ENCODE peak calls at places on chromosomes 4 and X, in ten cellular contexts. One of them, this sample, is unnamed.

GRCh38 chr4:96352051-96352517 is 512.2 kb downstream of the PDHA2 start:
- DNase-seq in germinal center: no peak
- DNase-seq in GM04504: no peak
- DNase-seq in psoas muscle: no peak
- DNase-seq in NCI-H1092: no peak
- DNase-seq in LoVo: no peak
- DNase-seq in NCI-H69: peak
- DNase-seq in neural progenitor cell: peak
- DNase-seq in kidney tubule cell: peak
- DNase-seq in activated CD4-positive, alpha-beta T cell treated with anti-CD3 and anti-CD28 coated beads for 36 hours: peak
- DNase-seq in this sample: no peak

GRCh38 chrX:15973299-15973698 is 118.7 kb upstream of the AP1S2 start:
- DNase-seq in NCI-H69: peak
- DNase-seq in neural progenitor cell: peak
- DNase-seq in NCI-H1092: no peak
- DNase-seq in LoVo: no peak
- DNase-seq in psoas muscle: no peak
- DNase-seq in germinal center: no peak
- DNase-seq in GM04504: peak
- DNase-seq in activated CD4-positive, alpha-beta T cell treated with anti-CD3 and anti-CD28 coated beads for 36 hours: peak
- DNase-seq in kidney tubule cell: peak
- DNase-seq in this sample: peak

GRCh38 chr4:141246683-141247429 is 26.2 kb downstream of the ZNF330 start:
- DNase-seq in activated CD4-positive, alpha-beta T cell treated with anti-CD3 and anti-CD28 coated beads for 36 hours: no peak
- DNase-seq in LoVo: no peak
- DNase-seq in psoas muscle: no peak
- DNase-seq in NCI-H1092: no peak
- DNase-seq in NCI-H69: no peak
- DNase-seq in neural progenitor cell: no peak
- DNase-seq in kidney tubule cell: peak
- DNase-seq in GM04504: no peak
- DNase-seq in germinal center: no peak
- DNase-seq in this sample: no peak

GRCh38 chrX:67784712-67785111 is 240.9 kb downstream of the AR start:
- DNase-seq in kidney tubule cell: no peak
- DNase-seq in psoas muscle: no peak
- DNase-seq in activated CD4-positive, alpha-beta T cell treated with anti-CD3 and anti-CD28 coated beads for 36 hours: no peak
- DNase-seq in NCI-H1092: no peak
- DNase-seq in neural progenitor cell: no peak
- DNase-seq in germinal center: no peak
- DNase-seq in LoVo: no peak
- DNase-seq in GM04504: no peak
- DNase-seq in NCI-H69: no peak
- DNase-seq in this sample: no peak

GRCh38 chrX:17859609-17860178 is 1.4 kb downstream of the RAI2 start:
- DNase-seq in activated CD4-positive, alpha-beta T cell treated with anti-CD3 and anti-CD28 coated beads for 36 hours: peak
- DNase-seq in neural progenitor cell: peak
- DNase-seq in LoVo: no peak
- DNase-seq in kidney tubule cell: no peak
- DNase-seq in psoas muscle: no peak
- DNase-seq in germinal center: no peak
- DNase-seq in GM04504: no peak
- DNase-seq in NCI-H1092: no peak
- DNase-seq in NCI-H69: peak
- DNase-seq in this sample: peak

GRCh38 chr4:101515566-101515965 is 168.2 kb upstream of the PPP3CA start:
- DNase-seq in kidney tubule cell: no peak
- DNase-seq in NCI-H69: no peak
- DNase-seq in GM04504: no peak
- DNase-seq in NCI-H1092: no peak
- DNase-seq in germinal center: no peak
- DNase-seq in LoVo: no peak
- DNase-seq in neural progenitor cell: no peak
- DNase-seq in activated CD4-positive, alpha-beta T cell treated with anti-CD3 and anti-CD28 coated beads for 36 hours: no peak
- DNase-seq in psoas muscle: no peak
- DNase-seq in this sample: no peak

GRCh38 chrX:11648705-11649519 is 16.8 kb downstream of the ARHGAP6 start:
- DNase-seq in activated CD4-positive, alpha-beta T cell treated with anti-CD3 and anti-CD28 coated beads for 36 hours: no peak
- DNase-seq in LoVo: no peak
- DNase-seq in kidney tubule cell: peak
- DNase-seq in GM04504: no peak
- DNase-seq in neural progenitor cell: no peak
- DNase-seq in NCI-H69: no peak
- DNase-seq in germinal center: no peak
- DNase-seq in NCI-H1092: no peak
- DNase-seq in psoas muscle: no peak
- DNase-seq in this sample: no peak

GRCh38 chr4:153346563-153346962 is 2.1 kb downstream of the MND1 start:
- DNase-seq in NCI-H69: no peak
- DNase-seq in neural progenitor cell: peak
- DNase-seq in NCI-H1092: no peak
- DNase-seq in GM04504: no peak
- DNase-seq in psoas muscle: no peak
- DNase-seq in activated CD4-positive, alpha-beta T cell treated with anti-CD3 and anti-CD28 coated beads for 36 hours: no peak
- DNase-seq in germinal center: no peak
- DNase-seq in LoVo: no peak
- DNase-seq in kidney tubule cell: no peak
- DNase-seq in this sample: no peak

GRCh38 chr4:160375746-160376452 is 1273.0 kb downstream of the RAPGEF2 start:
- DNase-seq in neural progenitor cell: no peak
- DNase-seq in psoas muscle: no peak
- DNase-seq in LoVo: no peak
- DNase-seq in GM04504: no peak
- DNase-seq in kidney tubule cell: no peak
- DNase-seq in germinal center: no peak
- DNase-seq in activated CD4-positive, alpha-beta T cell treated with anti-CD3 and anti-CD28 coated beads for 36 hours: no peak
- DNase-seq in NCI-H69: peak
- DNase-seq in NCI-H1092: no peak
- DNase-seq in this sample: no peak

GRCh38 chrX:153935326-153935851 is 552 bp upstream of the NAA10 start:
- DNase-seq in NCI-H69: no peak
- DNase-seq in germinal center: no peak
- DNase-seq in NCI-H1092: no peak
- DNase-seq in GM04504: no peak
- DNase-seq in neural progenitor cell: peak
- DNase-seq in LoVo: no peak
- DNase-seq in psoas muscle: no peak
- DNase-seq in kidney tubule cell: no peak
- DNase-seq in activated CD4-positive, alpha-beta T cell treated with anti-CD3 and anti-CD28 coated beads for 36 hours: no peak
- DNase-seq in this sample: no peak

GRCh38 chr4:141081921-141082381 is 51.3 kb downstream of the RNF150 start:
- DNase-seq in psoas muscle: no peak
- DNase-seq in LoVo: no peak
- DNase-seq in NCI-H1092: no peak
- DNase-seq in kidney tubule cell: no peak
- DNase-seq in neural progenitor cell: no peak
- DNase-seq in germinal center: no peak
- DNase-seq in NCI-H69: peak
- DNase-seq in activated CD4-positive, alpha-beta T cell treated with anti-CD3 and anti-CD28 coated beads for 36 hours: no peak
- DNase-seq in GM04504: no peak
- DNase-seq in this sample: no peak

GRCh38 chr4:108370291-108370690 is 201.6 kb upstream of the LEF1 start:
- DNase-seq in LoVo: no peak
- DNase-seq in NCI-H69: peak
- DNase-seq in kidney tubule cell: no peak
- DNase-seq in neural progenitor cell: peak
- DNase-seq in activated CD4-positive, alpha-beta T cell treated with anti-CD3 and anti-CD28 coated beads for 36 hours: peak
- DNase-seq in germinal center: no peak
- DNase-seq in psoas muscle: no peak
- DNase-seq in NCI-H1092: peak
- DNase-seq in GM04504: no peak
- DNase-seq in this sample: no peak

GRCh38 chrX:68163446-68163845 is 269.8 kb downstream of the OPHN1 start:
- DNase-seq in LoVo: no peak
- DNase-seq in psoas muscle: no peak
- DNase-seq in NCI-H69: no peak
- DNase-seq in neural progenitor cell: no peak
- DNase-seq in activated CD4-positive, alpha-beta T cell treated with anti-CD3 and anti-CD28 coated beads for 36 hours: no peak
- DNase-seq in germinal center: no peak
- DNase-seq in kidney tubule cell: no peak
- DNase-seq in NCI-H1092: no peak
- DNase-seq in GM04504: no peak
- DNase-seq in this sample: no peak

GRCh38 chr4:137655286-137655685 is 123.0 kb upstream of the PCDH18 start:
- DNase-seq in kidney tubule cell: no peak
- DNase-seq in psoas muscle: no peak
- DNase-seq in GM04504: no peak
- DNase-seq in neural progenitor cell: no peak
- DNase-seq in NCI-H1092: no peak
- DNase-seq in activated CD4-positive, alpha-beta T cell treated with anti-CD3 and anti-CD28 coated beads for 36 hours: no peak
- DNase-seq in germinal center: no peak
- DNase-seq in LoVo: no peak
- DNase-seq in NCI-H69: no peak
- DNase-seq in this sample: no peak

GRCh38 chrX:139563251-139563650 is 32.7 kb downstream of the F9 start:
- DNase-seq in neural progenitor cell: no peak
- DNase-seq in LoVo: no peak
- DNase-seq in NCI-H1092: no peak
- DNase-seq in germinal center: no peak
- DNase-seq in NCI-H69: no peak
- DNase-seq in GM04504: no peak
- DNase-seq in psoas muscle: no peak
- DNase-seq in kidney tubule cell: peak
- DNase-seq in activated CD4-positive, alpha-beta T cell treated with anti-CD3 and anti-CD28 coated beads for 36 hours: no peak
- DNase-seq in this sample: no peak

GRCh38 chr4:169079942-169080827 is 70.1 kb upstream of the CBR4 start:
- DNase-seq in psoas muscle: peak
- DNase-seq in NCI-H1092: no peak
- DNase-seq in neural progenitor cell: no peak
- DNase-seq in NCI-H69: no peak
- DNase-seq in activated CD4-positive, alpha-beta T cell treated with anti-CD3 and anti-CD28 coated beads for 36 hours: peak
- DNase-seq in GM04504: no peak
- DNase-seq in LoVo: no peak
- DNase-seq in kidney tubule cell: peak
- DNase-seq in germinal center: peak
- DNase-seq in this sample: peak

GRCh38 chr4:150950657-150951056 is 64.4 kb downstream of the LRBA start:
- DNase-seq in NCI-H1092: no peak
- DNase-seq in germinal center: no peak
- DNase-seq in activated CD4-positive, alpha-beta T cell treated with anti-CD3 and anti-CD28 coated beads for 36 hours: no peak
- DNase-seq in kidney tubule cell: peak
- DNase-seq in LoVo: no peak
- DNase-seq in GM04504: no peak
- DNase-seq in psoas muscle: no peak
- DNase-seq in neural progenitor cell: no peak
- DNase-seq in NCI-H69: no peak
- DNase-seq in this sample: no peak

GRCh38 chr4:90127223-90127705 is at the start of gene CCSER1:
- DNase-seq in GM04504: no peak
- DNase-seq in germinal center: peak
- DNase-seq in NCI-H1092: peak
- DNase-seq in psoas muscle: peak
- DNase-seq in kidney tubule cell: peak
- DNase-seq in activated CD4-positive, alpha-beta T cell treated with anti-CD3 and anti-CD28 coated beads for 36 hours: peak
- DNase-seq in LoVo: peak
- DNase-seq in NCI-H69: peak
- DNase-seq in neural progenitor cell: peak
- DNase-seq in this sample: peak

GRCh38 chrX:46777971-46778810 is 19.3 kb upstream of the SLC9A7 start:
- DNase-seq in LoVo: peak
- DNase-seq in activated CD4-positive, alpha-beta T cell treated with anti-CD3 and anti-CD28 coated beads for 36 hours: no peak
- DNase-seq in neural progenitor cell: no peak
- DNase-seq in NCI-H1092: no peak
- DNase-seq in NCI-H69: peak
- DNase-seq in psoas muscle: no peak
- DNase-seq in kidney tubule cell: no peak
- DNase-seq in germinal center: no peak
- DNase-seq in GM04504: no peak
- DNase-seq in this sample: no peak

GRCh38 chr4:137545461-137545861 is 13.2 kb upstream of the PCDH18 start:
- DNase-seq in activated CD4-positive, alpha-beta T cell treated with anti-CD3 and anti-CD28 coated beads for 36 hours: no peak
- DNase-seq in NCI-H1092: no peak
- DNase-seq in GM04504: peak
- DNase-seq in LoVo: no peak
- DNase-seq in kidney tubule cell: no peak
- DNase-seq in germinal center: no peak
- DNase-seq in neural progenitor cell: peak
- DNase-seq in NCI-H69: peak
- DNase-seq in psoas muscle: no peak
- DNase-seq in this sample: no peak

GRCh38 chr4:188127157-188127874 is 11.9 kb upstream of the TRIML1 start:
- DNase-seq in kidney tubule cell: peak
- DNase-seq in germinal center: no peak
- DNase-seq in NCI-H1092: no peak
- DNase-seq in neural progenitor cell: no peak
- DNase-seq in LoVo: peak
- DNase-seq in activated CD4-positive, alpha-beta T cell treated with anti-CD3 and anti-CD28 coated beads for 36 hours: peak
- DNase-seq in NCI-H69: no peak
- DNase-seq in GM04504: peak
- DNase-seq in psoas muscle: no peak
- DNase-seq in this sample: no peak

GRCh38 chr4:10730590-10730989 is 46.0 kb upstream of the CLNK start:
- DNase-seq in GM04504: no peak
- DNase-seq in NCI-H1092: no peak
- DNase-seq in psoas muscle: no peak
- DNase-seq in NCI-H69: no peak
- DNase-seq in LoVo: no peak
- DNase-seq in kidney tubule cell: no peak
- DNase-seq in neural progenitor cell: no peak
- DNase-seq in germinal center: no peak
- DNase-seq in activated CD4-positive, alpha-beta T cell treated with anti-CD3 and anti-CD28 coated beads for 36 hours: no peak
- DNase-seq in this sample: no peak

GRCh38 chr4:4574792-4575191 is 32.9 kb upstream of the STX18 start:
- DNase-seq in psoas muscle: peak
- DNase-seq in neural progenitor cell: peak
- DNase-seq in NCI-H69: peak
- DNase-seq in LoVo: peak
- DNase-seq in GM04504: peak
- DNase-seq in germinal center: no peak
- DNase-seq in NCI-H1092: no peak
- DNase-seq in activated CD4-positive, alpha-beta T cell treated with anti-CD3 and anti-CD28 coated beads for 36 hours: peak
- DNase-seq in kidney tubule cell: peak
- DNase-seq in this sample: peak

GRCh38 chr4:94419956-94420355 is 31.8 kb upstream of the PDLIM5 start:
- DNase-seq in psoas muscle: no peak
- DNase-seq in NCI-H69: no peak
- DNase-seq in NCI-H1092: no peak
- DNase-seq in neural progenitor cell: no peak
- DNase-seq in GM04504: no peak
- DNase-seq in kidney tubule cell: peak
- DNase-seq in LoVo: peak
- DNase-seq in activated CD4-positive, alpha-beta T cell treated with anti-CD3 and anti-CD28 coated beads for 36 hours: no peak
- DNase-seq in germinal center: no peak
- DNase-seq in this sample: no peak